ENCODE peak calls at places on chromosomes 16 and 17, in five cellular contexts. One of them, this sample, is unnamed. For H3K4me1, the result is how much of the 10 kb centered on the place peaks cover.

GRCh38 chr16:72422308-72422897 is 250.4 kb upstream of the PMFBP1 start:
- DNase-seq in body of pancreas: no peak
- DNase-seq in SJSA1: no peak
- DNase-seq in right cardiac atrium: no peak
- DNase-seq in aorta: no peak
- DNase-seq in this sample: no peak

GRCh38 chr17:50087246-50087911 is 7.8 kb upstream of the PDK2 start:
- DNase-seq in body of pancreas: peak
- DNase-seq in aorta: peak
- DNase-seq in SJSA1: peak
- DNase-seq in right cardiac atrium: peak
- DNase-seq in this sample: peak

GRCh38 chr17:74380959-74381808 is 13.9 kb downstream of the GPR142 start:
- DNase-seq in body of pancreas: no peak
- DNase-seq in SJSA1: no peak
- DNase-seq in right cardiac atrium: no peak
- DNase-seq in aorta: no peak
- DNase-seq in this sample: no peak

GRCh38 chr16:69285240-69285639 is 25.9 kb upstream of the VPS4A start:
- DNase-seq in right cardiac atrium: no peak
- DNase-seq in SJSA1: no peak
- DNase-seq in aorta: no peak
- DNase-seq in body of pancreas: no peak
- DNase-seq in this sample: no peak

GRCh38 chr17:59332890-59333377 is 1.5 kb downstream of the YPEL2 start:
- DNase-seq in aorta: peak
- DNase-seq in body of pancreas: peak
- DNase-seq in right cardiac atrium: peak
- DNase-seq in SJSA1: no peak
- DNase-seq in this sample: no peak

GRCh38 chr16:424623-425081 is 797 bp upstream of the RAB11FIP3 start:
- DNase-seq in right cardiac atrium: peak
- DNase-seq in SJSA1: no peak
- DNase-seq in aorta: peak
- DNase-seq in body of pancreas: peak
- DNase-seq in this sample: no peak

GRCh38 chr16:35573407-35573806 is 2114.0 kb downstream of the TP53TG3F start:
- DNase-seq in aorta: no peak
- DNase-seq in body of pancreas: no peak
- DNase-seq in right cardiac atrium: no peak
- DNase-seq in SJSA1: peak
- DNase-seq in this sample: no peak

GRCh38 chr17:15090533-15090932 is 174.6 kb downstream of the PMP22 start:
- DNase-seq in aorta: no peak
- DNase-seq in SJSA1: no peak
- DNase-seq in body of pancreas: no peak
- DNase-seq in right cardiac atrium: no peak
- DNase-seq in this sample: no peak

GRCh38 chr17:68909066-68909465 is 46.1 kb downstream of the ABCA8 start:
- DNase-seq in SJSA1: peak
- DNase-seq in right cardiac atrium: peak
- DNase-seq in aorta: peak
- DNase-seq in body of pancreas: peak
- DNase-seq in this sample: peak

GRCh38 chr17:46097497-46097896 is 95.7 kb downstream of the KANSL1 start:
- DNase-seq in SJSA1: no peak
- DNase-seq in right cardiac atrium: no peak
- DNase-seq in aorta: no peak
- DNase-seq in body of pancreas: no peak
- DNase-seq in this sample: no peak
- H3K4me1 ChIP-seq in SJSA1: under half
- H3K4me1 ChIP-seq in right cardiac atrium: under half
- H3K4me1 ChIP-seq in aorta: under half
- H3K4me1 ChIP-seq in body of pancreas: under half
- H3K4me1 ChIP-seq in this sample: under half

DNA sequence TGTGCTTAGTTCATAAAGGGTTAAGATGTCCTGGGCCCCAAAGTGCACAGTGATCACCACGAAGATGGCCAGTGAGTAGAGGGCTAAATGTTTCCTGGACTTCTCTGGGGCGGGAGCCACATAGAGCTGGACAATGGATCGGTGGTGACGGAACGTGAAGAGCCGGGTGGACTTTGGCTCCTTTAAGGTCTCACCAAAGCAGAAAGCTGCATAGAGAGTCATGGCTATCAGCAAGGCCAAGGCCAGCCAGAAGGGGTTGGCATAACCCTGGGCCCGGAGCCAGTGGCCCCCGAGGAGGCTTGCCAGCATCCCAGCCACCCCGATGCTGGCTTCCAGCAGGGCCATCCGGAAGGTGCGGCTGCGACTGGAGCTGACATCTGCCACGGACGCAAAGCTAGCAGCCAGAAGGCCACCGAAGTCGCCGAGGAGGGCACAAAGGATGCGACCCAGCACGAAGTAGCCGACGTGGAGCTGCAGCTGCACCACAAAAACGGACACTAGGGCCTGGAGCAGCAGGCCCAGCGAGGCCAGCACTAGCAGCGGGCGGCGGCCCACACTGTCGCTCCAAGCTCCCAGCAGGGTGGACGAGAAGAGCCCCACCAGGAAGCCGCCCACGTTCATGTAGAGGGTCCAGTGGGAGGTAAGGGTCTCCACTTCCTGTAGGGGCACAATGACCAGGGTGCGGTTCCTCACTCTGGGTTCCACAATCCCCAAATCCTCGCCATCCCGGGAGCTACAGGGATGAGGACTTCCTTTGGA is 1.0 kb downstream of the SLC46A1 start:
- DNase-seq in SJSA1: no peak
- DNase-seq in right cardiac atrium: no peak
- DNase-seq in body of pancreas: peak
- DNase-seq in aorta: no peak
- DNase-seq in this sample: no peak
- H3K4me1 ChIP-seq in SJSA1: under half
- H3K4me1 ChIP-seq in right cardiac atrium: under half
- H3K4me1 ChIP-seq in body of pancreas: under half
- H3K4me1 ChIP-seq in aorta: under half
- H3K4me1 ChIP-seq in this sample: under half

GRCh38 chr16:88422733-88423447 is 30.2 kb upstream of the ZFPM1 start:
- DNase-seq in body of pancreas: no peak
- DNase-seq in SJSA1: no peak
- DNase-seq in right cardiac atrium: no peak
- DNase-seq in aorta: no peak
- DNase-seq in this sample: no peak
- H3K4me1 ChIP-seq in body of pancreas: under half
- H3K4me1 ChIP-seq in SJSA1: under half
- H3K4me1 ChIP-seq in right cardiac atrium: under half
- H3K4me1 ChIP-seq in aorta: under half
- H3K4me1 ChIP-seq in this sample: under half

DNA sequence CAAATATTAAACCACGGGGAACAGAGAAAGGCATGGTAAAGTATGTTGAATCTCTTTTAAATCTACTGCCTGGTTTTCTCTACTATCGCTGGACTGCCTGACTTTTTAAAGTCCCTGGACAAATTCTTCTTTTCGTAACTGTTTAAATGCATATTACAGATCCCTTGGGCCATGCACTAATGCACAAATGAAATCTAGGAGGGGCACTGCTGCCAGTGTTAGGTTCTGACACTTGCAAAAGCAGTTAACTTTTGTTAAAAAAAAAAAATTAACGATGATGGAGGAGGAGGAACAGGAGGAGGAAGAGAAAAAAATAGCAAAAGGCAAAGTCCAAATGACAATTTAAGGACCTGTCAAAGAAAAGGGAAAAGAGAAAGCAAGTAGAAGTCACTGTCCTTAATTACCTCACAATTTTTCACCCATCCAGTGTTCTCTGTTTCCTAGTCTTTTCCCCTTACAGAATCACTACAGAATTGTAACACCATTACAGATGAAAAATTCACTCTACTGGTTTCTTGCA is 97.8 kb upstream of the CORO6 start:
- DNase-seq in aorta: no peak
- DNase-seq in body of pancreas: no peak
- DNase-seq in right cardiac atrium: no peak
- DNase-seq in SJSA1: no peak
- DNase-seq in this sample: no peak
- H3K4me1 ChIP-seq in aorta: under half
- H3K4me1 ChIP-seq in body of pancreas: under half
- H3K4me1 ChIP-seq in right cardiac atrium: under half
- H3K4me1 ChIP-seq in SJSA1: under half
- H3K4me1 ChIP-seq in this sample: under half

GRCh38 chr16:1914759-1915387 is 3.3 kb downstream of the HS3ST6 start:
- DNase-seq in body of pancreas: no peak
- DNase-seq in right cardiac atrium: no peak
- DNase-seq in aorta: no peak
- DNase-seq in SJSA1: no peak
- DNase-seq in this sample: no peak
- H3K4me1 ChIP-seq in body of pancreas: under half
- H3K4me1 ChIP-seq in right cardiac atrium: under half
- H3K4me1 ChIP-seq in aorta: under half
- H3K4me1 ChIP-seq in SJSA1: under half
- H3K4me1 ChIP-seq in this sample: under half

DNA sequence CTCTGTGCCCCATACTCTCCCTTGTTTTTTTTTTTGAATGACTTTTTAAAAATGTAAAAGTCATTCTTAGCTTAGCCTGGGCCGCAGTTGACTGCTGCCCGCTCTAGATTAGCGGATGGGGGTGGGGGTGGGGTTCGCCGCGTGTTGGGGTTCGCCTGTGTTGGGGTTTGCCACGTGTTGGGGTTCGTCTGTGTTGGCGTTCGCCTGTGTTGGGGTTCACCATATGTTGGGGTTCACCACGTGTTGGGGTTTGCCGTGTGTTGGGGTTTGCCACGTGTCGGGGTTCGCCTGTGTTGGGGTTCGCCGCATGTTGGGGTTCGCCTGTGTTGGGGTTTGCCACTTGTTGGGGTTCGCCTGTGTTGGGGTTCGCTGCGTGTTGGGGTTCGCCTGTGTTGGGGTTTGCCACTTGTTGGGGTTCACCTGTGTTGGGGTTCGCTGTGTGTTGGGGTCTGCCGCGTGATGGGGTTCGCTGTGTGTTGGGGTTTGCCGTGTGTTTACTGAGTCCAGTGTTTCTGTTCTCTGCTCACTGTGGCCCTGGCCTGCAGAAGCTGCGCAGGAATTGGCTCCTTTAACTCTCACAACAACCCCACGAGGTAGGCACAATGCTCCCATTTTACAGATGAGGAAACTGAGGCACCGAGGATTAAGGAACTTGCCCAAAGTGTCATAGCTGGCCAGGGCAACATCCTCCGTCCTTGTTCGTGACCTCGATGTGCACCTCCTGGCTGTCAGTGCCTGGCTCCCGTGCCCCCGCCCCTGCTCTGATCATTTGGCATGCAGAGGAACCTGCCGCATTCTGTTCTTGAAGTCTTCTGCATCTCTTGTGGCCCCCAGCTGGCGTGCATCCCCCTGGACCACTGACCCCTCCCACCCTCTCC is 96.6 kb upstream of the CIBAR2 start:
- DNase-seq in aorta: no peak
- DNase-seq in body of pancreas: no peak
- DNase-seq in right cardiac atrium: no peak
- DNase-seq in SJSA1: no peak
- DNase-seq in this sample: no peak
- H3K4me1 ChIP-seq in aorta: under half
- H3K4me1 ChIP-seq in body of pancreas: half or more
- H3K4me1 ChIP-seq in right cardiac atrium: under half
- H3K4me1 ChIP-seq in SJSA1: half or more
- H3K4me1 ChIP-seq in this sample: under half

This sample was measured in HCT116.